ENCODE peak calls at places on chromosomes 12 and 14, in ten cellular contexts. J is transverse colon, D is tibial artery, M is right atrium auricular region, Q is MM.1S, N is endodermal cell, Z is body of pancreas, I is tibial nerve, P is HepG2, W is pancreas. Y is an unnamed sample.

GRCh38 chr12:101076940-101077351 is 133.1 kb downstream of the SLC5A8 start:
- DNase-seq in J (no peak), D (no peak), M (no peak), Q (no peak), N (peak; percentile 72), Z (no peak), I (no peak), P (no peak), W (no peak), Y (no peak)

GRCh38 chr12:75876843-75877587 is 154.6 kb downstream of the PHLDA1 start:
- DNase-seq in J (no peak), D (no peak), M (no peak), Q (no peak), N (peak; percentile 62), Z (no peak), I (no peak), P (no peak), W (no peak), Y (no peak)

GRCh38 chr12:104588048-104588942 is 131.5 kb downstream of the CHST11 start:
- DNase-seq in J (no peak), D (no peak), M (no peak), Q (no peak), N (no peak), Z (no peak), I (no peak), P (no peak), W (no peak), Y (no peak)

GRCh38 chr14:28382460-28383220 is 383.9 kb upstream of the FOXG1 start:
- DNase-seq in J (no peak), D (no peak), M (no peak), Q (no peak), N (no peak), Z (no peak), I (no peak), P (peak; percentile 44), W (no peak), Y (no peak)

GRCh38 chr14:105897725-105898113 is 371.3 kb downstream of the TMEM121 start:
- DNase-seq in J (no peak), D (no peak), M (no peak), Q (no peak), N (no peak), Z (no peak), I (no peak), P (no peak), W (no peak), Y (no peak)

GRCh38 chr12:52224154-52224553 is 8.9 kb upstream of the KRT7 start:
- DNase-seq in J (no peak), D (no peak), M (no peak), Q (no peak), N (no peak), Z (no peak), I (no peak), P (no peak), W (no peak), Y (no peak)

GRCh38 chr12:76007640-76008039 is 23.9 kb downstream of the PHLDA1 start:
- DNase-seq in J (no peak), D (no peak), M (no peak), Q (no peak), N (peak; percentile 81), Z (no peak), I (no peak), P (no peak), W (no peak), Y (no peak)

GRCh38 chr14:51534623-51535022 is 117.1 kb upstream of the FRMD6 start:
- DNase-seq in J (no peak), D (no peak), M (no peak), Q (no peak), N (no peak), Z (peak; percentile 63), I (no peak), P (peak; percentile 95), W (peak; percentile 52), Y (no peak)

GRCh38 chr12:12892670-12893290 is 1.4 kb downstream of the GPRC5A start:
- DNase-seq in J (peak; percentile 39), D (no peak), M (no peak), Q (no peak), N (peak; percentile 69), Z (no peak), I (no peak), P (no peak), W (no peak), Y (no peak)

GRCh38 chr12:12891646-12892355 is 439 bp downstream of the GPRC5A start:
- DNase-seq in J (no peak), D (no peak), M (no peak), Q (no peak), N (no peak), Z (no peak), I (no peak), P (no peak), W (no peak), Y (no peak)

GRCh38 chr12:12890815-12891645 is at the start of gene GPRC5A:
- DNase-seq in J (peak; percentile 92), D (peak; percentile 95), M (peak; percentile 97), Q (peak; percentile 52), N (peak; percentile 93), Z (peak; percentile 90), I (peak; percentile 57), P (peak; percentile 30), W (peak; percentile 84), Y (peak; percentile 76)

GRCh38 chr12:12896261-12896660 is 4.9 kb downstream of the GPRC5A start:
- DNase-seq in J (no peak), D (no peak), M (no peak), Q (no peak), N (no peak), Z (no peak), I (no peak), P (no peak), W (no peak), Y (no peak)

DNA sequence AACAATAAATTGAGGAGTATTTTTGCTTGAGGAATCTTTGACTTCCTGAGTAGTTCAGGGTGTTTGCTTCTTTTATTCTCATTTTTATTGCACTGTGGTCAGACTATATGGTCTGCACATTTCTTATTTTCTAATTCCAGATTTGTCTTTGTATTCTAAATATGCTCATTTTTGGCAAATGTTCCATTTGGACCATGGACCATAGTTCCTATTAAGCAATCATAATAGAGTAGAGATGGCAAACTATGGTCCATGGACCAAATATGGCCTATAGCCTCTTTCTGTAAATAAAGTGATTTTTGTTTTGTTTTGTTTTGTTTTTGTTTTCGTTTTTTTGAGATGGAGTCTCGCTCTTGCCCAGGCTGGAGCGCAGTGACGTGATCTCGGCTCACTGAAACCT is 2.1 kb downstream of the GPRC5A start:
- DNase-seq in J (no peak), D (no peak), M (no peak), Q (no peak), N (no peak), Z (no peak), I (no peak), P (no peak), W (no peak), Y (no peak)
- H3K4me1 ChIP-seq in J (peaks cover 22% of the 10 kb centered on the region), D (peaks cover 56% of the 10 kb centered on the region), M (peaks cover 18% of the 10 kb centered on the region), Q (no peaks in the 10 kb centered on the region), N (no peaks in the 10 kb centered on the region), Z (peaks cover 23% of the 10 kb centered on the region), I (peaks cover 18% of the 10 kb centered on the region), P (peaks cover 19% of the 10 kb centered on the region), W (peaks cover 4% of the 10 kb centered on the region), Y (peaks cover 16% of the 10 kb centered on the region)

GRCh38 chr12:32446306-32447119 is 47.2 kb downstream of the FGD4 start:
- DNase-seq in J (no peak), D (no peak), M (no peak), Q (no peak), N (no peak), Z (no peak), I (no peak), P (peak; percentile 43), W (no peak), Y (no peak)

GRCh38 chr12:32445356-32445755 is 46.0 kb downstream of the FGD4 start:
- DNase-seq in J (no peak), D (no peak), M (no peak), Q (no peak), N (no peak), Z (no peak), I (no peak), P (no peak), W (no peak), Y (no peak)

GRCh38 chr12:32450768-32451167 is 51.4 kb downstream of the FGD4 start:
- DNase-seq in J (peak; percentile 22), D (peak; percentile 37), M (no peak), Q (no peak), N (peak; percentile 63), Z (no peak), I (no peak), P (no peak), W (no peak), Y (no peak)

GRCh38 chr12:32450363-32450762 is 51.0 kb downstream of the FGD4 start:
- DNase-seq in J (no peak), D (no peak), M (no peak), Q (no peak), N (no peak), Z (no peak), I (no peak), P (no peak), W (no peak), Y (no peak)

GRCh38 chr12:32448581-32448980 is 49.2 kb downstream of the FGD4 start:
- DNase-seq in J (no peak), D (no peak), M (no peak), Q (no peak), N (peak; percentile 22), Z (no peak), I (no peak), P (no peak), W (no peak), Y (no peak)
- TF ChIP-seq CTCF in J (no peak), D (no peak), M (no peak), Q (no peak), N (peak; percentile 29), Z (no peak), I (no peak), P (no peak), W (no peak), Y (no peak)

DNA sequence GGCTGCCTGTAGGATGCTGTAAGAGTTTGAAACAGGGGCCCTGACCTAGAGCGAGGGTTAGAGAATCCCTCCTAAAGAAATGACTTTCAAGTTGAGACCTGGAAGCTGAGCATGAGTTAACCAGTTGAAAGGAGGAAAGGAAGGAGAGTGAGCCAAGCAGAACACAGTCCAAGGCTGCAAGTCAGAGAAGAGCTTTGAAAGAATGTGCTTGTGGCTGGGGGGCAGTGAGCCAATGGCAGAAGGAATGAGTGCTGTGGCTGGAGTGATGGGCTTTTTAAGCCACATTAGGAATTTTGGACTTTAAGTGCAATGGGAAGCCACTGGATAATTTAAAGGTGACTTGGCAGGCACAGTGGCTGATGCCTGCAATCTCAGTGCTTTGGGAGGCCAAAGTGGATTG is 18.1 kb downstream of the CDKN1B start:
- DNase-seq in J (no peak), D (no peak), M (no peak), Q (no peak), N (peak; percentile 35), Z (no peak), I (no peak), P (no peak), W (no peak), Y (no peak)
- H3K4me3 ChIP-seq in J (no peak overlapping the region), D (no peak overlapping the region), M (no peak overlapping the region), Q (no peak overlapping the region), N (no peak overlapping the region), Z (no peak overlapping the region), I (no peak overlapping the region), P (peak overlapping the region; percentile 46), W (no peak overlapping the region), Y (no peak overlapping the region)

GRCh38 chr14:104319489-104320241 is 181.3 kb downstream of the KIF26A start:
- DNase-seq in J (no peak), D (no peak), M (no peak), Q (no peak), N (peak; percentile 37), Z (no peak), I (no peak), P (no peak), W (no peak), Y (no peak)

GRCh38 chr14:104320611-104321086 is 182.3 kb downstream of the KIF26A start:
- DNase-seq in J (no peak), D (no peak), M (no peak), Q (no peak), N (peak; percentile 30), Z (no peak), I (no peak), P (no peak), W (no peak), Y (no peak)

GRCh38 chr14:104323551-104324175 is 185.3 kb downstream of the KIF26A start:
- DNase-seq in J (no peak), D (no peak), M (no peak), Q (no peak), N (peak; percentile 28), Z (no peak), I (no peak), P (no peak), W (no peak), Y (no peak)

GRCh38 chr14:104322531-104323466 is 184.4 kb downstream of the KIF26A start:
- DNase-seq in J (no peak), D (no peak), M (no peak), Q (no peak), N (peak; percentile 45), Z (no peak), I (no peak), P (no peak), W (no peak), Y (no peak)

GRCh38 chr14:104321151-104322130 is 183.1 kb downstream of the KIF26A start:
- DNase-seq in J (no peak), D (no peak), M (no peak), Q (no peak), N (peak; percentile 35), Z (no peak), I (no peak), P (no peak), W (no peak), Y (no peak)
- H3K4me1 ChIP-seq in J (peaks cover 30% of the 10 kb centered on the region), D (no peaks in the 10 kb centered on the region), M (peaks cover 25% of the 10 kb centered on the region), Q (no peaks in the 10 kb centered on the region), N (no peaks in the 10 kb centered on the region), Z (no peaks in the 10 kb centered on the region), I (no peaks in the 10 kb centered on the region), P (no peaks in the 10 kb centered on the region), W (no peaks in the 10 kb centered on the region), Y (peaks cover 23% of the 10 kb centered on the region)